ENCODE peak calls at places on chromosomes 13 and 19, in seven cellular contexts. One of them, this sample, is unnamed.

GRCh38 chr19:53102186-53102585 is 1.0 kb downstream of the ZNF160 start:
- DNase-seq in activated T-cell treated with anti-CD3 and anti-CD28 coated beads, Interleukin-2, amount 50 U/mL, for 72 hours: no peak
- DNase-seq in AG20443: no peak
- DNase-seq in ELF-1: peak
- DNase-seq in MV-4-11: no peak
- DNase-seq in uterus: no peak
- DNase-seq in glutamatergic neuron: peak
- DNase-seq in this sample: no peak

GRCh38 chr13:62356977-62357376 is 941.3 kb upstream of the PCDH20 start:
- DNase-seq in activated T-cell treated with anti-CD3 and anti-CD28 coated beads, Interleukin-2, amount 50 U/mL, for 72 hours: no peak
- DNase-seq in AG20443: no peak
- DNase-seq in ELF-1: no peak
- DNase-seq in MV-4-11: no peak
- DNase-seq in uterus: no peak
- DNase-seq in glutamatergic neuron: no peak
- DNase-seq in this sample: no peak

GRCh38 chr13:107370036-107370785 is 802.3 kb upstream of the ARGLU1 start:
- DNase-seq in activated T-cell treated with anti-CD3 and anti-CD28 coated beads, Interleukin-2, amount 50 U/mL, for 72 hours: no peak
- DNase-seq in AG20443: no peak
- DNase-seq in ELF-1: no peak
- DNase-seq in MV-4-11: no peak
- DNase-seq in uterus: no peak
- DNase-seq in glutamatergic neuron: no peak
- DNase-seq in this sample: no peak

GRCh38 chr13:114038211-114038613 is 64.3 kb upstream of the C13orf46 start:
- DNase-seq in activated T-cell treated with anti-CD3 and anti-CD28 coated beads, Interleukin-2, amount 50 U/mL, for 72 hours: no peak
- DNase-seq in AG20443: no peak
- DNase-seq in ELF-1: no peak
- DNase-seq in MV-4-11: no peak
- DNase-seq in uterus: no peak
- DNase-seq in glutamatergic neuron: no peak
- DNase-seq in this sample: peak

GRCh38 chr13:61294467-61295186 is 121.0 kb downstream of the PCDH20 start:
- DNase-seq in activated T-cell treated with anti-CD3 and anti-CD28 coated beads, Interleukin-2, amount 50 U/mL, for 72 hours: no peak
- DNase-seq in AG20443: no peak
- DNase-seq in ELF-1: no peak
- DNase-seq in MV-4-11: no peak
- DNase-seq in uterus: no peak
- DNase-seq in glutamatergic neuron: no peak
- DNase-seq in this sample: no peak

GRCh38 chr19:38047048-38047435 is 140.0 kb downstream of the SIPA1L3 start:
- DNase-seq in activated T-cell treated with anti-CD3 and anti-CD28 coated beads, Interleukin-2, amount 50 U/mL, for 72 hours: peak
- DNase-seq in AG20443: no peak
- DNase-seq in ELF-1: no peak
- DNase-seq in MV-4-11: no peak
- DNase-seq in uterus: no peak
- DNase-seq in glutamatergic neuron: no peak
- DNase-seq in this sample: no peak

GRCh38 chr13:80901111-80902014 is 560.4 kb upstream of the SPRY2 start:
- DNase-seq in activated T-cell treated with anti-CD3 and anti-CD28 coated beads, Interleukin-2, amount 50 U/mL, for 72 hours: no peak
- DNase-seq in AG20443: no peak
- DNase-seq in ELF-1: no peak
- DNase-seq in MV-4-11: no peak
- DNase-seq in uterus: no peak
- DNase-seq in glutamatergic neuron: no peak
- DNase-seq in this sample: no peak

GRCh38 chr19:18109731-18110671 is 12.4 kb downstream of the MAST3 start:
- DNase-seq in activated T-cell treated with anti-CD3 and anti-CD28 coated beads, Interleukin-2, amount 50 U/mL, for 72 hours: peak
- DNase-seq in AG20443: peak
- DNase-seq in ELF-1: no peak
- DNase-seq in MV-4-11: peak
- DNase-seq in uterus: peak
- DNase-seq in glutamatergic neuron: peak
- DNase-seq in this sample: peak

GRCh38 chr19:11420429-11420893 is 1.3 kb upstream of the RGL3 start:
- DNase-seq in activated T-cell treated with anti-CD3 and anti-CD28 coated beads, Interleukin-2, amount 50 U/mL, for 72 hours: no peak
- DNase-seq in AG20443: peak
- DNase-seq in ELF-1: peak
- DNase-seq in MV-4-11: peak
- DNase-seq in uterus: peak
- DNase-seq in glutamatergic neuron: no peak
- DNase-seq in this sample: peak

This sample was measured in heart right ventricle.